ENCODE peak calls at places on chromosome 11, in four cellular contexts. U is HEK293T, L is GM12878, W is HepG2. C is an unnamed sample.

GRCh38 chr11:68651985-68652682 is 32.2 kb upstream of the GAL start:
- DNase-seq in U (no peak), L (no peak), W (no peak), C (no peak)

GRCh38 chr11:66328307-66329144 is 7.7 kb downstream of the RIN1 start:
- DNase-seq in U (peak), L (no peak), W (peak), C (peak)

GRCh38 chr11:127003260-127003981 is 2.9 kb upstream of the KIRREL3 start:
- DNase-seq in U (peak), L (no peak), W (no peak), C (peak)

GRCh38 chr11:109205312-109205711 is 216.7 kb upstream of the C11orf87 start:
- DNase-seq in U (no peak), L (no peak), W (no peak), C (no peak)

GRCh38 chr11:131248588-131248987 is 121.8 kb upstream of the NTM start:
- DNase-seq in U (no peak), L (no peak), W (no peak), C (no peak)

GRCh38 chr11:119488256-119488995 is 65.5 kb upstream of the THY1 start:
- DNase-seq in U (no peak), L (no peak), W (no peak), C (no peak)

GRCh38 chr11:108307751-108308150 is 84.9 kb downstream of the ATM start:
- DNase-seq in U (no peak), L (no peak), W (no peak), C (no peak)

GRCh38 chr11:116199182-116199581 is 573.6 kb downstream of the BUD13 start:
- DNase-seq in U (no peak), L (no peak), W (no peak), C (no peak)

GRCh38 chr11:59283311-59283710 is 70.6 kb upstream of the MPEG1 start:
- DNase-seq in U (no peak), L (no peak), W (no peak), C (no peak)

GRCh38 chr11:16778876-16779275 is 40.4 kb downstream of the C11orf58 start:
- DNase-seq in U (no peak), L (no peak), W (no peak), C (no peak)

GRCh38 chr11:28110839-28111235 is 2.6 kb downstream of the METTL15 start:
- DNase-seq in U (no peak), L (no peak), W (no peak), C (no peak)
- TF ChIP-seq TARDBP in U (no peak), L (no peak), W (no peak), C (no peak)

DNA sequence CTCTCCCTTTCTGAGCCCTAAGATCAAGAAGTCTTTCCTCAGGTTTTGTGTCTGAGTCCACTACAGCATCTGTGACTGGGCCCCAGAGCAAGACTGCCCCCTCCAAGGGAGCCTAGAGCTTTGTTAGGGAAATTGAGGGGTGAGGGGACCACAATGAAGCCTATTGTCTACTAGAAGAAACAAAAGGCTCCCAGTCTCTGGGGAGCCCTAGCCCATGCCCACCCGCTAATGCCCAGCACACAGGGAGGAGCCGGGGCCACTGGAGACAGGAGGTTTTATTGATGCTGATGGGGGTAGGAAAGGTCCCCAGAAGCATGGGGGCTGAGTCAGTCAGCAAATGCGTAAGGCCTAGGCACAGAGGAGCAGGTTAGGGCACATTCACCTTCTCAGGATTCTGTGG is 14.0 kb downstream of the RHOG start:
- DNase-seq in U (no peak), L (no peak), W (no peak), C (no peak)
- TF ChIP-seq SP1 in U (no peak), L (no peak), W (no peak), C (no peak)

GRCh38 chr11:110305169-110306018 is 9.0 kb upstream of the RDX start:
- DNase-seq in U (no peak), L (no peak), W (peak), C (no peak)
- TF ChIP-seq TARDBP in U (no peak), L (no peak), W (no peak), C (no peak)

DNA sequence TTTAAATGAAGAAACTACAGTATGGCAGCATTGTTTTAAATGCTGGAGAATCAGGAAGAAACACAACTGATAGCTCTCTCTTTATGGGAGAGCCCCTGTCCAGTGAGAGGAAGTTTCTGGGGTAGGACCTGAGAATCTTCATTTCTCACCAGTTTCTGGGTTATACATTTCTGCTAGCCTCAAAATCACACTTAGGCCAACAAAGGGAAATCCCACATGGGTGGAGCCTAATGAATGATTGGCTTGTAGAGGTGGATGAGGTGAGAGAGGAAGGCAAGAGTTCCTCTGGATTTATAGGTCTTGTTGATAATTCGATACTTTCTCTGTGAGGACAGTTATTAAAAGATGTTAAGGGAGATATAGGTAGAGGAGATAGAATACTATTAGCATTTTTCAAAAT is 1397.3 kb upstream of the TENM4 start:
- DNase-seq in U (no peak), L (peak), W (no peak), C (no peak)
- TF ChIP-seq SP1 in U (no peak), L (no peak), W (no peak), C (no peak)

GRCh38 chr11:72940417-72940816 is 126.2 kb downstream of the ATG16L2 start:
- DNase-seq in U (no peak), L (no peak), W (no peak), C (no peak)
- TF ChIP-seq TARDBP in U (no peak), L (no peak), W (no peak), C (no peak)

DNA sequence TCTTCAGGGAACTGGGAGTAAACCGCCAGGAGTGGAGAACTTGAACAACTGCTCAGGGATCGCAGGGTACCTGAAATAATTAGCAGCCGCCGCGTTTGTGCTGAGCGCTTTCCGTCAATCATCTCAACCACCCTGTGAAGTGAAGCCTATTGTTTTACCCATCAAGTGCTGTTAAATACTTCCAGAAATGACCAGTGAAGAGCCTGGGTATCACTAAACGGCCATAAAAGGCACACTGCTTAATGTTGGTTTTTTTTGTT is 1.1 kb downstream of the CD59 start:
- DNase-seq in U (no peak), L (no peak), W (no peak), C (no peak)
- TF ChIP-seq SP1 in U (no peak), L (no peak), W (no peak), C (no peak)

GRCh38 chr11:12418019-12418611 is 40.7 kb downstream of the PARVA start:
- DNase-seq in U (no peak), L (no peak), W (no peak), C (no peak)
- TF ChIP-seq TARDBP in U (no peak), L (no peak), W (no peak), C (no peak)